ENCODE peak calls at places on chromosomes 1 and 21, in five cellular contexts. A, T, O, X and I are unnamed samples.

GRCh38 chr21:21039624-21040023 is 41.4 kb downstream of the NCAM2 start:
- DNase-seq in A (no peak), T (no peak), O (no peak), X (no peak), I (no peak)

GRCh38 chr1:30514137-30514654 is 209.2 kb downstream of the MATN1 start:
- DNase-seq in A (no peak), T (no peak), O (no peak), X (no peak), I (no peak)

GRCh38 chr1:182281541-182281940 is 110.0 kb downstream of the GLUL start:
- DNase-seq in A (no peak), T (no peak), O (no peak), X (no peak), I (peak; percentile 29)

GRCh38 chr21:33033961-33034413 is 8.3 kb downstream of the OLIG2 start:
- DNase-seq in A (no peak), T (no peak), O (no peak), X (no peak), I (no peak)

GRCh38 chr21:43988016-43988415 is 24.1 kb upstream of the TRAPPC10 start:
- DNase-seq in A (no peak), T (no peak), O (no peak), X (no peak), I (no peak)

GRCh38 chr1:1434131-1434811 is 1.2 kb upstream of the VWA1 start:
- DNase-seq in A (no peak), T (no peak), O (no peak), X (peak; percentile 48), I (peak; percentile 60)

GRCh38 chr1:239563680-239564079 is 177.3 kb downstream of the CHRM3 start:
- DNase-seq in A (no peak), T (no peak), O (no peak), X (no peak), I (no peak)

GRCh38 chr1:77275194-77275593 is 6.6 kb upstream of the AK5 start:
- DNase-seq in A (no peak), T (no peak), O (no peak), X (no peak), I (no peak)

GRCh38 chr1:23916209-23917131 is 3.3 kb upstream of the CNR2 start:
- DNase-seq in A (no peak), T (peak; percentile 31), O (no peak), X (peak; percentile 69), I (peak; percentile 40)

GRCh38 chr1:206704239-206704638 is 19.5 kb downstream of the MAPKAPK2 start:
- DNase-seq in A (no peak), T (no peak), O (no peak), X (no peak), I (no peak)

GRCh38 chr1:43285269-43285986 is at the start of gene C1orf210:
- DNase-seq in A (peak; percentile 95), T (peak; percentile 54), O (peak; percentile 65), X (no peak), I (no peak)

GRCh38 chr1:228062085-228062791 is 20.3 kb upstream of the ARF1 start:
- DNase-seq in A (no peak), T (no peak), O (no peak), X (no peak), I (no peak)

GRCh38 chr1:57707631-57708030 is 283.8 kb upstream of the DAB1 start:
- DNase-seq in A (no peak), T (no peak), O (no peak), X (no peak), I (no peak)

GRCh38 chr1:245749053-245749452 is 594.3 kb downstream of the KIF26B start:
- DNase-seq in A (no peak), T (no peak), O (no peak), X (no peak), I (no peak)

GRCh38 chr1:207745839-207746767 is 5.8 kb upstream of the CD46 start:
- DNase-seq in A (no peak), T (no peak), O (no peak), X (no peak), I (no peak)

GRCh38 chr1:11753555-11754208 is 8.3 kb upstream of the C1orf167 start:
- DNase-seq in A (no peak), T (no peak), O (no peak), X (no peak), I (no peak)

GRCh38 chr1:82517586-82517985 is 716.9 kb downstream of the ADGRL2 start:
- DNase-seq in A (no peak), T (peak; percentile 19), O (no peak), X (no peak), I (peak; percentile 49)

GRCh38 chr1:31764307-31765040 is at the start of gene ADGRB2:
- DNase-seq in A (peak; percentile 45), T (no peak), O (peak; percentile 28), X (no peak), I (no peak)

GRCh38 chr1:155127672-155128468 is at the start of gene EFNA1:
- DNase-seq in A (no peak), T (peak; percentile 55), O (peak; percentile 39), X (peak; percentile 53), I (no peak)

GRCh38 chr1:184929711-184930202 is 44.6 kb downstream of the NIBAN1 start:
- DNase-seq in A (peak; percentile 14), T (no peak), O (peak; percentile 72), X (no peak), I (no peak)

GRCh38 chr1:19661721-19662228 is 2.9 kb upstream of the HTR6 start:
- DNase-seq in A (no peak), T (no peak), O (peak; percentile 18), X (peak; percentile 48), I (peak; percentile 66)